ENCODE peak calls at places on chromosome 15, in eight cellular contexts. H, L, F, Q, G, Z, B and A are unnamed samples.

GRCh38 chr15:63491116-63491817 is 13.1 kb upstream of the USP3 start:
- DNase-seq in H (no peak), L (no peak), F (no peak), Q (no peak), G (no peak), Z (no peak), B (no peak), A (no peak)

GRCh38 chr15:67009576-67010569 is 55.5 kb upstream of the SMAD3 start:
- DNase-seq in H (no peak), L (no peak), F (no peak), Q (no peak), G (peak), Z (no peak), B (no peak), A (no peak)

GRCh38 chr15:70741677-70742293 is 21.6 kb downstream of the UACA start:
- DNase-seq in H (no peak), L (peak), F (no peak), Q (no peak), G (peak), Z (no peak), B (no peak), A (no peak)

GRCh38 chr15:97959738-97960363 is 652 bp upstream of the ARRDC4 start:
- DNase-seq in H (no peak), L (no peak), F (no peak), Q (no peak), G (peak), Z (no peak), B (no peak), A (peak)

GRCh38 chr15:90000175-90000923 is 775 bp upstream of the ZNF710 start:
- DNase-seq in H (no peak), L (peak), F (no peak), Q (no peak), G (peak), Z (peak), B (peak), A (no peak)

GRCh38 chr15:66078196-66078928 is 175.2 kb downstream of the MEGF11 start:
- DNase-seq in H (no peak), L (no peak), F (no peak), Q (no peak), G (no peak), Z (no peak), B (peak), A (no peak)

GRCh38 chr15:63970723-63971426 is 75.4 kb downstream of the DAPK2 start:
- DNase-seq in H (no peak), L (no peak), F (no peak), Q (no peak), G (peak), Z (no peak), B (no peak), A (no peak)

GRCh38 chr15:72203507-72203837 is 5.9 kb upstream of the GRAMD2A start:
- DNase-seq in H (peak), L (peak), F (peak), Q (no peak), G (peak), Z (peak), B (no peak), A (no peak)

GRCh38 chr15:31457631-31458526 is 131.2 kb downstream of the KLF13 start:
- DNase-seq in H (no peak), L (peak), F (no peak), Q (no peak), G (no peak), Z (no peak), B (peak), A (no peak)

GRCh38 chr15:63018639-63019038 is 23.9 kb upstream of the TPM1 start:
- DNase-seq in H (no peak), L (peak), F (no peak), Q (no peak), G (no peak), Z (no peak), B (no peak), A (no peak)